ENCODE peak calls at places on chromosomes 16 and 17, in eight cellular contexts. T is kidney glomerular epithelial cell; F is left ventricle myocardium superior; O is bronchial epithelial cell; H is lower leg skin; L is glutamatergic neuron; V is PC-9; J is activated CD8-positive, alpha-beta memory T cell treated with anti-CD3 and anti-CD28 coated beads for 24 hours. W is an unnamed sample.

GRCh38 chr17:9671559-9671958 is 26.2 kb downstream of the USP43 start:
- DNase-seq in T (no peak), F (no peak), O (no peak), H (no peak), L (no peak), V (no peak), J (no peak), W (no peak)

GRCh38 chr17:15398736-15399331 is 57.4 kb upstream of the TEKT3 start:
- DNase-seq in T (no peak), F (no peak), O (peak; percentile 28), H (peak; percentile 91), L (no peak), V (no peak), J (no peak), W (no peak)

GRCh38 chr16:73527191-73527590 is 479.3 kb upstream of the ZFHX3 start:
- DNase-seq in T (no peak), F (no peak), O (no peak), H (no peak), L (no peak), V (no peak), J (no peak), W (no peak)

GRCh38 chr17:1997146-1997586 is 28.0 kb downstream of the RTN4RL1 start:
- DNase-seq in T (peak; percentile 30), F (no peak), O (peak; percentile 80), H (no peak), L (no peak), V (no peak), J (no peak), W (no peak)

GRCh38 chr17:76599699-76600460 is 14.2 kb upstream of the ST6GALNAC2 start:
- DNase-seq in T (no peak), F (no peak), O (peak; percentile 92), H (no peak), L (no peak), V (no peak), J (no peak), W (no peak)

GRCh38 chr17:16872836-16873653 is 98.9 kb downstream of the TNFRSF13B start:
- DNase-seq in T (no peak), F (peak; percentile 37), O (peak; percentile 4), H (peak; percentile 85), L (peak; percentile 71), V (no peak), J (peak; percentile 70), W (peak; percentile 73)

GRCh38 chr17:46053911-46054534 is 55.0 kb downstream of the STH start:
- DNase-seq in T (no peak), F (no peak), O (peak; percentile 18), H (no peak), L (no peak), V (no peak), J (no peak), W (no peak)

GRCh38 chr16:86026136-86026905 is 127.4 kb downstream of the IRF8 start:
- DNase-seq in T (no peak), F (no peak), O (no peak), H (peak; percentile 70), L (no peak), V (no peak), J (no peak), W (no peak)

W was measured in WTC11.